ENCODE peak calls at places on chromosomes 11 and 22, in ten cellular contexts. K is HCT116, Z is endothelial cell of umbilical vein, C is K562, X is sigmoid colon, V is GM12878, I is transverse colon, J is GM12891, N is GM12892, Y is spleen. Q is an unnamed sample.

GRCh38 chr11:60756307-60757032 is at the start of gene MS4A15:
- DNase-seq in Z (peak; percentile 28), J (no peak), Y (peak; percentile 24), N (no peak), V (no peak), K (peak; percentile 29), I (no peak), X (no peak), C (peak; percentile 57), Q (no peak)

GRCh38 chr11:8759634-8760033 is 77.0 kb downstream of the RPL27A start:
- DNase-seq in Y (no peak), K (no peak), X (peak; percentile 90), Z (no peak), C (no peak), J (no peak), N (no peak), V (no peak), I (no peak), Q (peak; percentile 53)

GRCh38 chr11:88086297-88086696 is 88.9 kb downstream of the RAB38 start:
- DNase-seq in V (no peak), C (no peak), Z (no peak), K (no peak), J (no peak), I (no peak), N (no peak), X (no peak), Y (no peak), Q (no peak)

GRCh38 chr11:126343051-126343450 is 12.4 kb upstream of the ST3GAL4 start:
- DNase-seq in I (no peak), V (no peak), N (no peak), J (no peak), Y (peak; percentile 59), Z (no peak), K (no peak), X (no peak), C (no peak), Q (peak; percentile 67)

GRCh38 chr11:71548716-71549151 is 514 bp downstream of the KRTAP5-9 start:
- DNase-seq in J (no peak), K (no peak), C (no peak), Z (no peak), X (no peak), I (no peak), V (no peak), Y (no peak), N (no peak), Q (no peak)

GRCh38 chr11:15883349-15883961 is 472.9 kb downstream of the SOX6 start:
- DNase-seq in C (no peak), K (no peak), N (no peak), I (no peak), V (no peak), Z (no peak), X (no peak), J (no peak), Y (no peak), Q (no peak)

GRCh38 chr22:20422965-20423635 is 14.5 kb downstream of the SCARF2 start:
- DNase-seq in C (no peak), Y (peak; percentile 70), N (no peak), K (no peak), J (no peak), V (no peak), I (no peak), Z (no peak), X (peak; percentile 89), Q (peak; percentile 69)

GRCh38 chr11:117691501-117691900 is 105.5 kb downstream of the DSCAML1 start:
- DNase-seq in V (no peak), N (no peak), K (no peak), X (no peak), J (no peak), I (no peak), Y (no peak), Z (no peak), C (no peak), Q (no peak)

GRCh38 chr11:130418756-130419155 is 9.7 kb downstream of the ADAMTS8 start:
- DNase-seq in Y (no peak), V (no peak), Z (no peak), K (no peak), I (no peak), J (no peak), C (no peak), N (no peak), X (no peak), Q (no peak)
- TF ChIP-seq POLR2AphosphoS5 in Y (peak; percentile 39), V (no peak), Z (no peak), K (no peak), I (no peak), J (no peak), C (no peak), N (no peak), X (peak; percentile 26), Q (no peak)

DNA sequence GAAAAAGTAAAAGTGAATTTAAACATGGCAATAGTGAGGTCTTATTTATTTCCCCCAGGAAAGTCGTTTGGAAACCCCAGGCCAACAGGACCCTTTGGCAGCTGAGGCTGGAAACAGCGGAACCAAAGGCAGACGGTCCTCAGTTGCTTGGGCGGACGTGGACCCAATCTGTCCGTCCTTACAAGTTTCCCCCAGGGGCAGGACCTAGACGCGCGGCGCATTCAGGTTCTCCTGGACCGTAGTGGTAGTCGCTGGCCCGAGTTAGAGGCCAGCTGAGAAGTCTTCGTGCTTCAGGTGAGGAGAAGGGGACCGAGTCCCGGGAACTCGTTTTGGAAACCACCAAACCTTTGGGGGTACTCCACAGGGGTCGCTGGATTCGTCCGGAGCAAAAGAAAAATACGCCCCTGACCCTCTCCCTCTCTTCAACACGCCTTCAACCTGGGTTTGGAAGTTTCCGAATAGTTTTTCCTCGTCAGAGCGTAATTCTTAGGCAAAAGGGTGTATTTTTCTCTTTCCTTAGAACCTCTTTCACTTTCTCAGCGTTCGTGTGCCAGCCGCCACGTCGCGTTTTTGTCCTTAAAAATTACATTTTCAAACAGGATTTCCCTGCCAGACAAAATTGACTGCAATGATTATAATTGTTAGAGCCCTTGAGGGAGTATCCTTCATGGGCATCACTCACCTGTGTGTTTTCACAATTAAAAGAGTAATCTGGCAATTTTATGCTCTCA is 2.1 kb downstream of the METTL15 start:
- DNase-seq in C (peak; percentile 91), J (peak; percentile 7), Y (peak; percentile 91), N (no peak), I (peak; percentile 76), K (peak; percentile 65), V (peak; percentile 25), Z (peak; percentile 78), X (peak; percentile 86), Q (peak; percentile 90)
- TF ChIP-seq POLR2A in C (peak; percentile 86), J (peak; percentile 85), Y (no peak), N (peak; percentile 82), I (peak; percentile 46), K (no peak), V (peak; percentile 88), Z (peak; percentile 84), X (peak; percentile 20), Q (no peak)

DNA sequence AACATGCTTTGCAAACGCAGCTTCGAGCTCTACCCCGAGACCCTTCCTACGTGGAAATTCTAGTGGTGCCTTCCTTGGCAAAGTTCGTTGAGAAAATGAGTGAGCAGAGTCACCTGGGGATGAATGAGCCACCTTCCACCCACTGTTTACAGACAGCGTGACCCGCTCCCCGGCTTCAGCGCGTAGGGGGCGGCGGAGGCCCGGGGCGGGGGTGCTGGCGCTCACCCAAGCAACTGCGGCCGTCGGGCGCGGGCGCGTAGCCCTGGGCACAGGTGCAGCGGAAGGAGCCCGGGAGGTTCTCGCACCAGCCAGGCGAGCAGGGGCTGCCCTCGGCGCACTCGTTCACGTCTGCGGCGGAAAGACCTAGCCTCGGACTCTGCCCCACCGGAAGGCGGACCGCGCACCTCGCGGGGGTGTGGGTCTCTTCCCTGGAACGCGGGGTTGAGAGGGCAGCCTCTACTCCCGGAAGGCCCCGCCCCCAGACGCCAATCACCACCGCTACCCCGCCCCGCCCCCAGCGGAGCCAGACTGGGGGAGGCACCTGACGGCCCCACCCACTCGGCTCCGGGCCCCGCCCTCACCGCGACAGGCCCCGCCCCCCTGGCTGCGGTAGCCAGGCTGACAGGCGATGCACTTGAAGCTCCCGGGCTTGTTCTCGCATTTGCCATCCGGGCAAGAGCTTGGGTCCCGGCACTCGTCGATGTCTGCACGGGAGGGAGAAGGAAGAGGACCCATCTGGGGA is 11.8 kb downstream of the LTBP3 start:
- DNase-seq in K (peak; percentile 50), N (peak; percentile 96), C (peak; percentile 95), Z (peak; percentile 44), I (peak; percentile 99), Y (peak; percentile 99), J (peak; percentile 99), V (no peak), X (peak; percentile 90), Q (peak; percentile 94)
- TF ChIP-seq POLR2AphosphoS5 in K (no peak), N (no peak), C (peak; percentile 18), Z (no peak), I (peak; percentile 47), Y (peak; percentile 91), J (no peak), V (no peak), X (no peak), Q (no peak)

GRCh38 chr11:59754859-59755700 is at the start of gene STX3:
- DNase-seq in Y (peak; percentile 94), X (peak; percentile 75), Z (peak; percentile 83), N (peak; percentile 72), C (peak; percentile 85), I (peak; percentile 83), V (no peak), J (peak; percentile 68), K (peak; percentile 64), Q (peak; percentile 88)

GRCh38 chr11:59756496-59756840 is 1.3 kb downstream of the STX3 start:
- DNase-seq in J (no peak), Z (peak; percentile 39), V (no peak), C (no peak), K (no peak), I (no peak), X (no peak), Y (no peak), N (no peak), Q (no peak)

GRCh38 chr11:59754494-59754858 is 700 bp upstream of the STX3 start:
- DNase-seq in Y (peak; percentile 85), Z (no peak), X (no peak), I (peak; percentile 46), V (no peak), J (peak; percentile 31), C (peak; percentile 47), K (no peak), N (peak; percentile 22), Q (no peak)

GRCh38 chr11:59756845-59757244 is 1.7 kb downstream of the STX3 start:
- DNase-seq in X (peak; percentile 74), K (peak; percentile 26), V (no peak), C (peak; percentile 82), I (peak; percentile 77), Z (no peak), N (no peak), Y (peak; percentile 76), J (peak; percentile 19), Q (no peak)

DNA sequence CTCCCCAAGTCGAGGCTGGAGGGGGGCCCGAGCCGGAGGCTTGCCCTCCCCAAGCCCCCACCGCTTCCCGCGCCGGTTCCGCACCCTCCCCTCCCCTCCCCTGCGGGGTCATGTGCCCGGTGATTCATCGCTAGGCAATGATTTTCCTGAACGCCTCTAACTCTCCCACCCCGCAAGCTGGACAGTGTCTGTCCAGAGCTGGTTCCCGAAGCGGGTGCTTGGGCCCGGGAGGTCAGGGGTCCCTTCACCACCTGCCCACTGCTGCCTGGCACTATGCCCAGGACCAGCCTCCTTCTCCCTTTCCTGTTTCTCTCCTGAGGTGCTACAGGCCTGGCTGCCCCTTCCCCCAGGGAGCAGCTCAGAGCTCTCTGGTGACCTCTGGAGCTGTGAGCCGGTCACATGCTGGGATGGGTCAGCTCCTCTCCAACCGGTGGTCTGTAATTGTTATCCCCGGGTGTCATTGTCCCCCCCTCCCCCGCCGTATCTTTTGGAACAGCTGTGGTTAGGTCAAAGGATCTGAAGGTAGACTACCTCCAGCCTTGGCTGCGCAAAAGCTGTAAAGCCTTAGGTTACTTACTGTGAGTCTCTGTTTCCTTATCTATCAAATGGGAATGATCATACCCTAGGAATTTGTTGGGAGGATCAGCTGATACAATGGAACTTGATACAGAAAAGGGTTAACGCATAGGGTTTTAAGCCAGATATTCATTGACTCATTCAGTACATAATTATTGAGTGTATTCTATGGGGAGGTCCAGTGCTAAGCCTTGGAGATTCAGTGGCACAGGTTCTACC is 722 bp downstream of the STX3 start:
- DNase-seq in K (peak; percentile 27), N (no peak), Y (peak; percentile 93), V (no peak), X (peak; percentile 90), I (peak; percentile 87), C (peak; percentile 83), Z (peak; percentile 87), J (no peak), Q (peak; percentile 88)
- TF ChIP-seq POLR2A in K (no peak), N (no peak), Y (no peak), V (no peak), X (no peak), I (peak; percentile 77), C (no peak), Z (peak; percentile 61), J (no peak), Q (no peak)

Q was measured in suprapubic skin.